ENCODE peak calls at places on chromosomes 6 and 20, in six cellular contexts. One of them, this sample, is unnamed.

GRCh38 chr6:157323114-157323923 is at the start of gene TMEM242:
- DNase-seq in stimulated activated CD4-positive, alpha-beta T cell treated with anti-CD3 and anti-CD28 coated beads, Interleukin-1b, Interleukin-23, amount 100 ng/mL, for 1 hour: peak
- DNase-seq in GF-D8: no peak
- DNase-seq in AML-193: no peak
- DNase-seq in NCI-H1092 treated with DMSO at 0.1 percent for 48 hours: no peak
- DNase-seq in testis: peak
- DNase-seq in this sample: peak

GRCh38 chr6:134373282-134373922 is 55.5 kb upstream of the SGK1 start:
- DNase-seq in stimulated activated CD4-positive, alpha-beta T cell treated with anti-CD3 and anti-CD28 coated beads, Interleukin-1b, Interleukin-23, amount 100 ng/mL, for 1 hour: no peak
- DNase-seq in GF-D8: peak
- DNase-seq in AML-193: peak
- DNase-seq in NCI-H1092 treated with DMSO at 0.1 percent for 48 hours: no peak
- DNase-seq in testis: peak
- DNase-seq in this sample: no peak

GRCh38 chr6:53671111-53671510 is 5.6 kb upstream of the KLHL31 start:
- DNase-seq in stimulated activated CD4-positive, alpha-beta T cell treated with anti-CD3 and anti-CD28 coated beads, Interleukin-1b, Interleukin-23, amount 100 ng/mL, for 1 hour: no peak
- DNase-seq in GF-D8: no peak
- DNase-seq in AML-193: no peak
- DNase-seq in NCI-H1092 treated with DMSO at 0.1 percent for 48 hours: no peak
- DNase-seq in testis: no peak
- DNase-seq in this sample: no peak

GRCh38 chr20:60255866-60256265 is 297.6 kb downstream of the CDH26 start:
- DNase-seq in stimulated activated CD4-positive, alpha-beta T cell treated with anti-CD3 and anti-CD28 coated beads, Interleukin-1b, Interleukin-23, amount 100 ng/mL, for 1 hour: no peak
- DNase-seq in GF-D8: no peak
- DNase-seq in AML-193: no peak
- DNase-seq in NCI-H1092 treated with DMSO at 0.1 percent for 48 hours: peak
- DNase-seq in testis: no peak
- DNase-seq in this sample: no peak

GRCh38 chr6:101722991-101723579 is 329.6 kb downstream of the GRIK2 start:
- DNase-seq in stimulated activated CD4-positive, alpha-beta T cell treated with anti-CD3 and anti-CD28 coated beads, Interleukin-1b, Interleukin-23, amount 100 ng/mL, for 1 hour: no peak
- DNase-seq in GF-D8: no peak
- DNase-seq in AML-193: no peak
- DNase-seq in NCI-H1092 treated with DMSO at 0.1 percent for 48 hours: no peak
- DNase-seq in testis: no peak
- DNase-seq in this sample: no peak

GRCh38 chr20:17662333-17663039 is 19.6 kb downstream of the RRBP1 start:
- DNase-seq in stimulated activated CD4-positive, alpha-beta T cell treated with anti-CD3 and anti-CD28 coated beads, Interleukin-1b, Interleukin-23, amount 100 ng/mL, for 1 hour: no peak
- DNase-seq in GF-D8: peak
- DNase-seq in AML-193: no peak
- DNase-seq in NCI-H1092 treated with DMSO at 0.1 percent for 48 hours: no peak
- DNase-seq in testis: no peak
- DNase-seq in this sample: no peak

GRCh38 chr20:31842471-31843157 is 2.8 kb downstream of the FOXS1 start:
- DNase-seq in stimulated activated CD4-positive, alpha-beta T cell treated with anti-CD3 and anti-CD28 coated beads, Interleukin-1b, Interleukin-23, amount 100 ng/mL, for 1 hour: no peak
- DNase-seq in GF-D8: no peak
- DNase-seq in AML-193: no peak
- DNase-seq in NCI-H1092 treated with DMSO at 0.1 percent for 48 hours: no peak
- DNase-seq in testis: peak
- DNase-seq in this sample: no peak

GRCh38 chr20:35216541-35216940 is 9.9 kb upstream of the MMP24 start:
- DNase-seq in stimulated activated CD4-positive, alpha-beta T cell treated with anti-CD3 and anti-CD28 coated beads, Interleukin-1b, Interleukin-23, amount 100 ng/mL, for 1 hour: no peak
- DNase-seq in GF-D8: no peak
- DNase-seq in AML-193: no peak
- DNase-seq in NCI-H1092 treated with DMSO at 0.1 percent for 48 hours: no peak
- DNase-seq in testis: no peak
- DNase-seq in this sample: no peak

GRCh38 chr6:32149932-32150920 is 1.5 kb downstream of the PRRT1 start:
- DNase-seq in stimulated activated CD4-positive, alpha-beta T cell treated with anti-CD3 and anti-CD28 coated beads, Interleukin-1b, Interleukin-23, amount 100 ng/mL, for 1 hour: no peak
- DNase-seq in GF-D8: no peak
- DNase-seq in AML-193: no peak
- DNase-seq in NCI-H1092 treated with DMSO at 0.1 percent for 48 hours: no peak
- DNase-seq in testis: no peak
- DNase-seq in this sample: no peak

This sample was measured in K562.